ENCODE peak calls at places on chromosomes 11 and 22, in five cellular contexts. One of them, this sample, is unnamed.

GRCh38 chr11:8206251-8207079 is 37.6 kb upstream of the RIC3 start:
- DNase-seq in GM23248: no peak
- DNase-seq in EL: no peak
- DNase-seq in RWPE1: no peak
- DNase-seq in COR-L47: peak
- DNase-seq in this sample: peak

GRCh38 chr11:76588455-76589325 is 81.9 kb downstream of the LRRC32 start:
- DNase-seq in GM23248: no peak
- DNase-seq in EL: no peak
- DNase-seq in COR-L47: no peak
- DNase-seq in RWPE1: no peak
- DNase-seq in this sample: peak

GRCh38 chr22:27512283-27512761 is 289.2 kb downstream of the MN1 start:
- DNase-seq in RWPE1: peak
- DNase-seq in EL: peak
- DNase-seq in COR-L47: no peak
- DNase-seq in GM23248: peak
- DNase-seq in this sample: peak

GRCh38 chr11:72446929-72447753 is 12.8 kb upstream of the CLPB start:
- DNase-seq in RWPE1: peak
- DNase-seq in COR-L47: peak
- DNase-seq in GM23248: peak
- DNase-seq in EL: peak
- DNase-seq in this sample: peak

GRCh38 chr11:129910360-129910759 is 15.0 kb upstream of the NFRKB start:
- DNase-seq in RWPE1: no peak
- DNase-seq in EL: no peak
- DNase-seq in GM23248: no peak
- DNase-seq in COR-L47: no peak
- DNase-seq in this sample: no peak

GRCh38 chr11:73429121-73429740 is 53.0 kb downstream of the RELT start:
- DNase-seq in RWPE1: no peak
- DNase-seq in EL: peak
- DNase-seq in GM23248: peak
- DNase-seq in COR-L47: no peak
- DNase-seq in this sample: peak

GRCh38 chr11:75472081-75472732 is 39.2 kb upstream of the KLHL35 start:
- DNase-seq in EL: no peak
- DNase-seq in RWPE1: no peak
- DNase-seq in GM23248: no peak
- DNase-seq in COR-L47: no peak
- DNase-seq in this sample: no peak

GRCh38 chr11:65502274-65502851 is 3.5 kb downstream of the MALAT1 start:
- DNase-seq in COR-L47: no peak
- DNase-seq in GM23248: peak
- DNase-seq in EL: peak
- DNase-seq in RWPE1: no peak
- DNase-seq in this sample: peak

GRCh38 chr11:10669258-10670033 is 24.1 kb downstream of the IRAG1 start:
- DNase-seq in GM23248: peak
- DNase-seq in RWPE1: no peak
- DNase-seq in COR-L47: no peak
- DNase-seq in EL: peak
- DNase-seq in this sample: no peak

GRCh38 chr22:17087176-17088131 is 2.7 kb downstream of the IL17RA start:
- DNase-seq in RWPE1: no peak
- DNase-seq in COR-L47: no peak
- DNase-seq in EL: peak
- DNase-seq in GM23248: no peak
- DNase-seq in this sample: peak

GRCh38 chr11:128603752-128604472 is 16.6 kb upstream of the ETS1 start:
- DNase-seq in RWPE1: no peak
- DNase-seq in GM23248: no peak
- DNase-seq in COR-L47: no peak
- DNase-seq in EL: peak
- DNase-seq in this sample: no peak

GRCh38 chr11:108403072-108403471 is 64.3 kb downstream of the C11orf65 start:
- DNase-seq in RWPE1: no peak
- DNase-seq in COR-L47: no peak
- DNase-seq in EL: no peak
- DNase-seq in GM23248: no peak
- DNase-seq in this sample: no peak